ENCODE peak calls at places on chromosomes 2 and 18, in four cellular contexts. E is stimulated activated CD8-positive, alpha-beta memory T cell treated with anti-CD3 and anti-CD28 coated beads, Interleukin-7, amount 100 ng/mL, for 1 hour; V is activated CD8-positive, alpha-beta memory T cell treated with anti-CD3 and anti-CD28 coated beads for 24 hours; M is KG1. X is an unnamed sample.

GRCh38 chr2:212549463-212549862 is 10.9 kb upstream of the ERBB4 start:
- DNase-seq in E (no peak), V (no peak), M (no peak), X (no peak)

GRCh38 chr2:134275058-134275862 is 21.4 kb downstream of the MGAT5 start:
- DNase-seq in E (no peak), V (no peak), M (no peak), X (no peak)

GRCh38 chr18:50161806-50162205 is 33.1 kb downstream of the MYO5B start:
- DNase-seq in E (no peak), V (no peak), M (no peak), X (no peak)

GRCh38 chr2:25979006-25979405 is 3.3 kb downstream of the KIF3C start:
- DNase-seq in E (no peak), V (no peak), M (no peak), X (no peak)

GRCh38 chr18:62784966-62785413 is 69.6 kb downstream of the PHLPP1 start:
- DNase-seq in E (no peak), V (no peak), M (no peak), X (no peak)

GRCh38 chr2:178271629-178272333 is 77.5 kb downstream of the OSBPL6 start:
- DNase-seq in E (no peak), V (no peak), M (no peak), X (no peak)

GRCh38 chr18:12507007-12507406 is 99.3 kb downstream of the PRELID3A start:
- DNase-seq in E (no peak), V (no peak), M (no peak), X (no peak)

GRCh38 chr2:98787700-98788099 is 56.8 kb upstream of the MGAT4A start:
- DNase-seq in E (no peak), V (no peak), M (no peak), X (no peak)

GRCh38 chr18:66958309-66958708 is 354.4 kb upstream of the CDH19 start:
- DNase-seq in E (no peak), V (no peak), M (no peak), X (no peak)

GRCh38 chr2:28028025-28028424 is 137.5 kb downstream of the BABAM2 start:
- DNase-seq in E (no peak), V (no peak), M (no peak), X (no peak)

GRCh38 chr2:188884552-188884951 is 89.6 kb upstream of the COL3A1 start:
- DNase-seq in E (no peak), V (no peak), M (no peak), X (no peak)

GRCh38 chr2:152421521-152422367 is 86.8 kb downstream of the FMNL2 start:
- DNase-seq in E (no peak), V (no peak), M (peak), X (no peak)

GRCh38 chr2:224816816-224817215 is 100.7 kb upstream of the CCDC195 start:
- DNase-seq in E (no peak), V (no peak), M (no peak), X (no peak)

GRCh38 chr2:221610675-221611074 is 38.6 kb upstream of the EPHA4 start:
- DNase-seq in E (no peak), V (no peak), M (no peak), X (no peak)

GRCh38 chr18:25350561-25351201 is 1.3 kb downstream of the ZNF521 start:
- DNase-seq in E (no peak), V (peak), M (no peak), X (peak)

GRCh38 chr2:157785200-157785599 is 90.9 kb downstream of the ACVR1 start:
- DNase-seq in E (no peak), V (no peak), M (no peak), X (no peak)

GRCh38 chr2:52717836-52718235 is 1049.8 kb upstream of the CHAC2 start:
- DNase-seq in E (no peak), V (no peak), M (no peak), X (no peak)

GRCh38 chr2:226963528-226963927 is 127.7 kb downstream of the RHBDD1 start:
- DNase-seq in E (no peak), V (no peak), M (no peak), X (no peak)

GRCh38 chr18:13276530-13277520 is 58.3 kb downstream of the LDLRAD4 start:
- DNase-seq in E (no peak), V (no peak), M (no peak), X (no peak)

GRCh38 chr2:190501702-190502407 is 32.7 kb downstream of the NEMP2 start:
- DNase-seq in E (no peak), V (no peak), M (no peak), X (no peak)

GRCh38 chr2:167715932-167716331 is 531.5 kb downstream of the STK39 start:
- DNase-seq in E (no peak), V (no peak), M (no peak), X (no peak)

GRCh38 chr2:2667690-2668089 is 336.6 kb upstream of the MYT1L start:
- DNase-seq in E (no peak), V (no peak), M (no peak), X (no peak)

GRCh38 chr2:169983506-169983905 is 156.3 kb downstream of the UBR3 start:
- DNase-seq in E (no peak), V (no peak), M (no peak), X (no peak)

GRCh38 chr2:229127471-229127870 is 143.6 kb downstream of the PID1 start:
- DNase-seq in E (no peak), V (no peak), M (no peak), X (no peak)

GRCh38 chr18:21164746-21165145 is 53.1 kb upstream of the ROCK1 start:
- DNase-seq in E (no peak), V (no peak), M (no peak), X (no peak)

GRCh38 chr2:189483571-189484415 is 42.5 kb downstream of the WDR75 start:
- DNase-seq in E (no peak), V (no peak), M (no peak), X (no peak)

GRCh38 chr2:205509655-205510054 is 172.6 kb upstream of the NRP2 start:
- DNase-seq in E (no peak), V (no peak), M (no peak), X (no peak)

GRCh38 chr18:63953811-63954210 is 4.7 kb downstream of the HMSD start:
- DNase-seq in E (no peak), V (no peak), M (no peak), X (no peak)

GRCh38 chr18:79479114-79479760 is 83.5 kb downstream of the NFATC1 start:
- DNase-seq in E (no peak), V (no peak), M (no peak), X (no peak)

GRCh38 chr2:15828576-15828975 is 111.8 kb upstream of the MYCN start:
- DNase-seq in E (no peak), V (no peak), M (no peak), X (no peak)

GRCh38 chr2:12107849-12108420 is 361.5 kb downstream of the LPIN1 start:
- DNase-seq in E (no peak), V (no peak), M (no peak), X (no peak)